ENCODE peak calls at places on chromosome 2, in seven cellular contexts. P is GM13976; Z is stimulated activated CD4-positive, alpha-beta T cell treated with anti-CD3 and anti-CD28 coated beads, Interleukin-12 subunit alpha, Interleukin-12 subunit beta, amount 100 ng/mL, for 4 hours; F is colonic mucosa; M is NCI-H1694; K is cardiac septum; T is breast epithelium. N is an unnamed sample.

GRCh38 chr2:101188683-101189405 is 37.7 kb upstream of the TBC1D8 start:
- DNase-seq in K (no peak), M (peak; percentile 7), P (no peak), T (no peak), F (peak; percentile 68), Z (no peak), N (no peak)

GRCh38 chr2:185335879-185336278 is 402.7 kb upstream of the FSIP2 start:
- DNase-seq in K (no peak), P (no peak), F (no peak), T (no peak), Z (no peak), M (no peak), N (no peak)

GRCh38 chr2:121076885-121077549 is 208.0 kb downstream of the TFCP2L1 start:
- DNase-seq in Z (peak; percentile 67), F (peak; percentile 78), P (peak; percentile 85), K (peak; percentile 90), T (peak; percentile 77), M (no peak), N (no peak)

GRCh38 chr2:224892574-224893204 is 149.6 kb downstream of the DOCK10 start:
- DNase-seq in F (no peak), P (no peak), T (no peak), K (no peak), Z (no peak), M (no peak), N (no peak)

GRCh38 chr2:227888289-227888688 is 16.9 kb downstream of the DAW1 start:
- DNase-seq in T (no peak), F (peak; percentile 45), P (no peak), Z (no peak), K (no peak), M (no peak), N (no peak)

GRCh38 chr2:54728669-54729120 is 5.2 kb downstream of the EML6 start:
- DNase-seq in T (no peak), F (no peak), M (no peak), K (no peak), Z (no peak), P (no peak), N (no peak)

GRCh38 chr2:171568085-171568484 is 45.8 kb downstream of the CYBRD1 start:
- DNase-seq in T (no peak), P (no peak), Z (no peak), K (no peak), M (no peak), F (no peak), N (no peak)

GRCh38 chr2:180203972-180204371 is 196.9 kb upstream of the CWC22 start:
- DNase-seq in Z (no peak), M (no peak), P (no peak), K (no peak), F (peak; percentile 20), T (no peak), N (no peak)

GRCh38 chr2:207333599-207334308 is 168.0 kb upstream of the KLF7 start:
- DNase-seq in P (no peak), K (no peak), F (no peak), M (no peak), Z (no peak), T (no peak), N (no peak)

GRCh38 chr2:39059366-39059952 is 61.4 kb downstream of the SOS1 start:
- DNase-seq in T (no peak), Z (no peak), M (peak; percentile 45), K (no peak), P (peak; percentile 38), F (no peak), N (peak; percentile 27)

GRCh38 chr2:241865957-241866858 is 3.3 kb upstream of the RTP5 start:
- DNase-seq in M (no peak), K (no peak), Z (no peak), T (no peak), F (no peak), P (no peak), N (no peak)

GRCh38 chr2:240820014-240820606 is at the start of gene KIF1A:
- DNase-seq in T (no peak), F (no peak), M (peak; percentile 48), K (no peak), P (peak; percentile 35), Z (no peak), N (no peak)

GRCh38 chr2:36507408-36507812 is 90.6 kb downstream of the FEZ2 start:
- DNase-seq in Z (peak; percentile 8), M (peak; percentile 24), P (peak; percentile 54), K (no peak), T (no peak), F (peak; percentile 61), N (no peak)

GRCh38 chr2:71545572-71546274 is 92.4 kb downstream of the DYSF start:
- DNase-seq in P (peak; percentile 79), K (peak; percentile 74), Z (peak; percentile 18), M (peak; percentile 60), F (peak; percentile 63), T (peak; percentile 50), N (no peak)

GRCh38 chr2:181364492-181365175 is 92.6 kb upstream of the ITGA4 start:
- DNase-seq in K (no peak), Z (no peak), F (no peak), P (no peak), M (no peak), T (no peak), N (no peak)

GRCh38 chr2:222052934-222053367 is 245.8 kb downstream of the PAX3 start:
- DNase-seq in Z (no peak), P (no peak), K (no peak), M (no peak), F (peak; percentile 33), T (no peak), N (no peak)

GRCh38 chr2:62506421-62506750 is 391 bp upstream of the TMEM17 start:
- DNase-seq in M (no peak), Z (no peak), F (no peak), T (no peak), K (no peak), P (no peak), N (no peak)

GRCh38 chr2:240893363-240893828 is 2.6 kb downstream of the MAB21L4 start:
- DNase-seq in F (no peak), T (no peak), M (no peak), P (no peak), K (no peak), Z (peak; percentile 62), N (no peak)

GRCh38 chr2:119463990-119464389 is 32.3 kb downstream of the TMEM37 start:
- DNase-seq in T (no peak), M (no peak), P (no peak), Z (no peak), K (no peak), F (no peak), N (no peak)

GRCh38 chr2:44056947-44057346 is 61.2 kb upstream of the LRPPRC start:
- DNase-seq in F (no peak), K (no peak), Z (no peak), T (no peak), M (no peak), P (no peak), N (no peak)

GRCh38 chr2:169867579-169867978 is 40.3 kb downstream of the UBR3 start:
- DNase-seq in F (no peak), K (no peak), P (no peak), M (no peak), T (no peak), Z (no peak), N (no peak)

GRCh38 chr2:71511776-71512175 is 58.4 kb downstream of the DYSF start:
- DNase-seq in M (no peak), K (no peak), F (no peak), T (no peak), Z (no peak), P (no peak), N (no peak)

GRCh38 chr2:99365661-99366060 is 28.5 kb downstream of the EIF5B start:
- DNase-seq in Z (no peak), K (no peak), F (no peak), T (no peak), P (no peak), M (no peak), N (no peak)